ENCODE peak calls at places on chromosome 9, in ten cellular contexts. T, N, R, B, V, U, Z, H, Q and A are unnamed samples.

GRCh38 chr9:136747161-136748060 is 914 bp downstream of the LCN6 start:
- DNase-seq in N (no peak), Q (no peak), U (no peak), B (no peak), Z (no peak), T (no peak), R (no peak), V (no peak), H (no peak), A (no peak)

GRCh38 chr9:127603226-127603625 is 8.9 kb upstream of the STXBP1 start:
- DNase-seq in V (no peak), B (no peak), Q (no peak), N (no peak), H (no peak), T (no peak), R (no peak), U (no peak), Z (no peak), A (no peak)

GRCh38 chr9:96638606-96639364 is 16.3 kb downstream of the PRXL2C start:
- DNase-seq in Q (peak), V (no peak), T (no peak), Z (no peak), H (no peak), N (no peak), B (no peak), U (no peak), R (no peak), A (no peak)

GRCh38 chr9:131518553-131518952 is 12.5 kb downstream of the UCK1 start:
- DNase-seq in R (no peak), T (no peak), N (no peak), H (no peak), Q (no peak), U (no peak), B (no peak), Z (no peak), V (no peak), A (no peak)

GRCh38 chr9:94875300-94876063 is 149.0 kb downstream of the AOPEP start:
- DNase-seq in T (no peak), N (no peak), U (no peak), V (no peak), R (no peak), Q (no peak), B (no peak), Z (no peak), H (no peak), A (no peak)

GRCh38 chr9:20854444-20854843 is 170.4 kb downstream of the FOCAD start:
- DNase-seq in Z (no peak), R (no peak), H (no peak), V (no peak), U (no peak), N (no peak), Q (no peak), T (no peak), B (no peak), A (peak)

GRCh38 chr9:115121140-115121710 is 3.3 kb upstream of the TNC start:
- DNase-seq in U (no peak), V (no peak), H (no peak), T (no peak), R (no peak), Q (no peak), Z (no peak), B (no peak), N (no peak), A (peak)

GRCh38 chr9:90141723-90142122 is 500.9 kb downstream of the DIRAS2 start:
- DNase-seq in U (no peak), Z (peak), H (no peak), T (no peak), Q (peak), R (no peak), V (no peak), N (no peak), B (no peak), A (no peak)

GRCh38 chr9:84504360-84504759 is 163.8 kb upstream of the SLC28A3 start:
- DNase-seq in B (no peak), H (no peak), Z (no peak), N (no peak), U (no peak), T (no peak), Q (no peak), R (no peak), V (no peak), A (no peak)

GRCh38 chr9:114288233-114289051 is 34.5 kb upstream of the ORM1 start:
- DNase-seq in H (no peak), Q (peak), R (peak), Z (no peak), V (peak), U (no peak), T (no peak), B (peak), N (no peak), A (peak)

GRCh38 chr9:109122726-109123621 is 3.2 kb upstream of the TMEM245 start:
- DNase-seq in N (no peak), B (no peak), Q (no peak), R (no peak), T (no peak), Z (no peak), V (no peak), U (no peak), H (no peak), A (no peak)

GRCh38 chr9:37943329-37944265 is 39.7 kb upstream of the SLC25A51 start:
- DNase-seq in Z (no peak), R (peak), V (no peak), H (no peak), N (no peak), Q (peak), U (no peak), T (no peak), B (no peak), A (peak)

GRCh38 chr9:117184173-117184572 is 230.7 kb downstream of the ASTN2 start:
- DNase-seq in H (no peak), Q (no peak), T (no peak), N (no peak), B (no peak), R (no peak), U (no peak), V (no peak), Z (no peak), A (no peak)

GRCh38 chr9:130301483-130302286 is 36.1 kb downstream of the HMCN2 start:
- DNase-seq in T (no peak), B (peak), Z (no peak), N (no peak), U (no peak), R (peak), H (no peak), Q (no peak), V (peak), A (no peak)

GRCh38 chr9:129174724-129175514 is 3.1 kb downstream of the IER5L start:
- DNase-seq in U (no peak), B (peak), N (no peak), Z (peak), V (peak), H (no peak), Q (peak), R (peak), T (no peak), A (peak)

GRCh38 chr9:136711751-136712689 is at the start of gene DIPK1B:
- DNase-seq in H (no peak), U (peak), B (no peak), N (no peak), T (no peak), Z (peak), V (no peak), R (no peak), Q (peak), A (no peak)

GRCh38 chr9:107755267-107755666 is 265.7 kb upstream of the KLF4 start:
- DNase-seq in Q (no peak), Z (peak), B (no peak), T (no peak), N (no peak), U (no peak), H (no peak), V (no peak), R (no peak), A (peak)

GRCh38 chr9:21331676-21332402 is 3.4 kb downstream of the KLHL9 start:
- DNase-seq in V (no peak), B (no peak), N (no peak), H (no peak), Q (no peak), R (no peak), T (no peak), Z (no peak), U (no peak), A (no peak)

GRCh38 chr9:127209220-127209619 is 55.4 kb upstream of the GARNL3 start:
- DNase-seq in V (no peak), U (no peak), Z (no peak), R (no peak), Q (no peak), B (peak), H (no peak), N (no peak), T (no peak), A (no peak)

GRCh38 chr9:127184641-127185040 is 62.2 kb upstream of the ANGPTL2 start:
- DNase-seq in R (no peak), Q (no peak), B (peak), N (no peak), U (no peak), V (no peak), H (no peak), Z (no peak), T (no peak), A (no peak)

GRCh38 chr9:6247266-6247665 is 31.7 kb downstream of the IL33 start:
- DNase-seq in T (no peak), Z (no peak), V (no peak), Q (no peak), N (no peak), B (no peak), U (no peak), H (no peak), R (no peak), A (no peak)